ENCODE peak calls at places on chromosome 3, in nine cellular contexts. One of them, this sample, is unnamed.

GRCh38 chr3:155618575-155618974 is 126.3 kb downstream of the PLCH1 start:
- DNase-seq in AG04450: no peak
- DNase-seq in COR-L47: no peak
- DNase-seq in activated T-helper 1 cell treated with anti-CD3 and anti-CD28 coated beads, Interleukin-12 subunit alpha, Interleukin-12 subunit beta, Interleukin-2, Interleukin-4 antibody, amounts not matched to agents 30 ng/mL and 10 ng/mL and 1 ng/mL, durations not matched to agents 14 hours and 24 hours and 36 hours: no peak
- DNase-seq in activated CD8-positive, alpha-beta memory T cell treated with anti-CD3 and anti-CD28 coated beads for 48 hours: no peak
- DNase-seq in activated T-cell treated with anti-CD3 and anti-CD28 coated beads for 1 hour: no peak
- DNase-seq in activated gamma-delta T cell treated with anti-CD3 and anti-CD28 coated beads, Interleukin-2, amount 50 U/mL, for 16 hours: no peak
- DNase-seq in left colon: no peak
- DNase-seq in A549: no peak
- DNase-seq in this sample: no peak

GRCh38 chr3:168877899-168878298 is 782.2 kb upstream of the GOLIM4 start:
- DNase-seq in A549: no peak
- DNase-seq in left colon: no peak
- DNase-seq in activated gamma-delta T cell treated with anti-CD3 and anti-CD28 coated beads, Interleukin-2, amount 50 U/mL, for 16 hours: no peak
- DNase-seq in COR-L47: peak; percentile 66
- DNase-seq in activated T-cell treated with anti-CD3 and anti-CD28 coated beads for 1 hour: no peak
- DNase-seq in AG04450: no peak
- DNase-seq in activated T-helper 1 cell treated with anti-CD3 and anti-CD28 coated beads, Interleukin-12 subunit alpha, Interleukin-12 subunit beta, Interleukin-2, Interleukin-4 antibody, amounts not matched to agents 30 ng/mL and 10 ng/mL and 1 ng/mL, durations not matched to agents 14 hours and 24 hours and 36 hours: no peak
- DNase-seq in activated CD8-positive, alpha-beta memory T cell treated with anti-CD3 and anti-CD28 coated beads for 48 hours: no peak
- DNase-seq in this sample: no peak

GRCh38 chr3:13111173-13111873 is 38.1 kb upstream of the IQSEC1 start:
- DNase-seq in A549: no peak
- DNase-seq in left colon: peak; percentile 37
- DNase-seq in activated T-helper 1 cell treated with anti-CD3 and anti-CD28 coated beads, Interleukin-12 subunit alpha, Interleukin-12 subunit beta, Interleukin-2, Interleukin-4 antibody, amounts not matched to agents 30 ng/mL and 10 ng/mL and 1 ng/mL, durations not matched to agents 14 hours and 24 hours and 36 hours: no peak
- DNase-seq in activated T-cell treated with anti-CD3 and anti-CD28 coated beads for 1 hour: no peak
- DNase-seq in AG04450: no peak
- DNase-seq in COR-L47: no peak
- DNase-seq in activated CD8-positive, alpha-beta memory T cell treated with anti-CD3 and anti-CD28 coated beads for 48 hours: no peak
- DNase-seq in activated gamma-delta T cell treated with anti-CD3 and anti-CD28 coated beads, Interleukin-2, amount 50 U/mL, for 16 hours: no peak
- DNase-seq in this sample: no peak

GRCh38 chr3:177431525-177432255 is 234.4 kb upstream of the TBL1XR1 start:
- DNase-seq in activated T-helper 1 cell treated with anti-CD3 and anti-CD28 coated beads, Interleukin-12 subunit alpha, Interleukin-12 subunit beta, Interleukin-2, Interleukin-4 antibody, amounts not matched to agents 30 ng/mL and 10 ng/mL and 1 ng/mL, durations not matched to agents 14 hours and 24 hours and 36 hours: no peak
- DNase-seq in activated CD8-positive, alpha-beta memory T cell treated with anti-CD3 and anti-CD28 coated beads for 48 hours: no peak
- DNase-seq in left colon: no peak
- DNase-seq in activated T-cell treated with anti-CD3 and anti-CD28 coated beads for 1 hour: no peak
- DNase-seq in COR-L47: peak; percentile 90
- DNase-seq in AG04450: no peak
- DNase-seq in A549: no peak
- DNase-seq in activated gamma-delta T cell treated with anti-CD3 and anti-CD28 coated beads, Interleukin-2, amount 50 U/mL, for 16 hours: no peak
- DNase-seq in this sample: no peak

GRCh38 chr3:178140491-178140890 is 395.7 kb upstream of the KCNMB2 start:
- DNase-seq in activated T-cell treated with anti-CD3 and anti-CD28 coated beads for 1 hour: no peak
- DNase-seq in COR-L47: no peak
- DNase-seq in activated CD8-positive, alpha-beta memory T cell treated with anti-CD3 and anti-CD28 coated beads for 48 hours: no peak
- DNase-seq in activated T-helper 1 cell treated with anti-CD3 and anti-CD28 coated beads, Interleukin-12 subunit alpha, Interleukin-12 subunit beta, Interleukin-2, Interleukin-4 antibody, amounts not matched to agents 30 ng/mL and 10 ng/mL and 1 ng/mL, durations not matched to agents 14 hours and 24 hours and 36 hours: no peak
- DNase-seq in A549: no peak
- DNase-seq in activated gamma-delta T cell treated with anti-CD3 and anti-CD28 coated beads, Interleukin-2, amount 50 U/mL, for 16 hours: no peak
- DNase-seq in AG04450: peak; percentile 20
- DNase-seq in left colon: no peak
- DNase-seq in this sample: no peak

GRCh38 chr3:139325551-139325950 is 18.3 kb upstream of the MRPS22 start:
- DNase-seq in activated T-cell treated with anti-CD3 and anti-CD28 coated beads for 1 hour: no peak
- DNase-seq in A549: no peak
- DNase-seq in left colon: no peak
- DNase-seq in AG04450: no peak
- DNase-seq in COR-L47: no peak
- DNase-seq in activated gamma-delta T cell treated with anti-CD3 and anti-CD28 coated beads, Interleukin-2, amount 50 U/mL, for 16 hours: no peak
- DNase-seq in activated CD8-positive, alpha-beta memory T cell treated with anti-CD3 and anti-CD28 coated beads for 48 hours: no peak
- DNase-seq in activated T-helper 1 cell treated with anti-CD3 and anti-CD28 coated beads, Interleukin-12 subunit alpha, Interleukin-12 subunit beta, Interleukin-2, Interleukin-4 antibody, amounts not matched to agents 30 ng/mL and 10 ng/mL and 1 ng/mL, durations not matched to agents 14 hours and 24 hours and 36 hours: no peak
- DNase-seq in this sample: no peak

GRCh38 chr3:46700772-46701171 is 420 bp upstream of the TMIE start:
- DNase-seq in COR-L47: peak; percentile 74
- DNase-seq in activated CD8-positive, alpha-beta memory T cell treated with anti-CD3 and anti-CD28 coated beads for 48 hours: no peak
- DNase-seq in activated T-helper 1 cell treated with anti-CD3 and anti-CD28 coated beads, Interleukin-12 subunit alpha, Interleukin-12 subunit beta, Interleukin-2, Interleukin-4 antibody, amounts not matched to agents 30 ng/mL and 10 ng/mL and 1 ng/mL, durations not matched to agents 14 hours and 24 hours and 36 hours: no peak
- DNase-seq in AG04450: no peak
- DNase-seq in left colon: no peak
- DNase-seq in activated gamma-delta T cell treated with anti-CD3 and anti-CD28 coated beads, Interleukin-2, amount 50 U/mL, for 16 hours: no peak
- DNase-seq in activated T-cell treated with anti-CD3 and anti-CD28 coated beads for 1 hour: no peak
- DNase-seq in A549: no peak
- DNase-seq in this sample: no peak

GRCh38 chr3:197674741-197675567 is 61.8 kb downstream of the RUBCN start:
- DNase-seq in left colon: no peak
- DNase-seq in activated CD8-positive, alpha-beta memory T cell treated with anti-CD3 and anti-CD28 coated beads for 48 hours: no peak
- DNase-seq in activated gamma-delta T cell treated with anti-CD3 and anti-CD28 coated beads, Interleukin-2, amount 50 U/mL, for 16 hours: no peak
- DNase-seq in activated T-helper 1 cell treated with anti-CD3 and anti-CD28 coated beads, Interleukin-12 subunit alpha, Interleukin-12 subunit beta, Interleukin-2, Interleukin-4 antibody, amounts not matched to agents 30 ng/mL and 10 ng/mL and 1 ng/mL, durations not matched to agents 14 hours and 24 hours and 36 hours: no peak
- DNase-seq in COR-L47: no peak
- DNase-seq in activated T-cell treated with anti-CD3 and anti-CD28 coated beads for 1 hour: no peak
- DNase-seq in AG04450: no peak
- DNase-seq in A549: no peak
- DNase-seq in this sample: no peak

GRCh38 chr3:9701711-9702110 is 1.9 kb upstream of the CPNE9 start:
- DNase-seq in activated CD8-positive, alpha-beta memory T cell treated with anti-CD3 and anti-CD28 coated beads for 48 hours: no peak
- DNase-seq in COR-L47: no peak
- DNase-seq in activated T-helper 1 cell treated with anti-CD3 and anti-CD28 coated beads, Interleukin-12 subunit alpha, Interleukin-12 subunit beta, Interleukin-2, Interleukin-4 antibody, amounts not matched to agents 30 ng/mL and 10 ng/mL and 1 ng/mL, durations not matched to agents 14 hours and 24 hours and 36 hours: no peak
- DNase-seq in A549: no peak
- DNase-seq in AG04450: no peak
- DNase-seq in left colon: no peak
- DNase-seq in activated T-cell treated with anti-CD3 and anti-CD28 coated beads for 1 hour: no peak
- DNase-seq in activated gamma-delta T cell treated with anti-CD3 and anti-CD28 coated beads, Interleukin-2, amount 50 U/mL, for 16 hours: no peak
- DNase-seq in this sample: no peak

This sample was measured in stimulated activated naive B cell treated with anti-CD40 and anti-IgM and Interleukin-4, amounts not matched to agents 10 μg/mL and 1 μg/mL and 100 μg/mL, for 72 hours.